ENCODE peak calls at places on chromosomes 16 and 17, in four cellular contexts. One of them, this sample, is unnamed.
A peak's percentile ranks its signal among the peaks of the same experiment; 100 is the strongest.

GRCh38 chr17:66948061-66948750 is 16.3 kb upstream of the CACNG4 start:
- DNase-seq in H1: no peak
- DNase-seq in HepG2: no peak
- DNase-seq in K562: no peak
- DNase-seq in this sample: no peak

GRCh38 chr16:81447383-81448101 is 2.9 kb downstream of the CMIP start:
- DNase-seq in H1: no peak
- DNase-seq in HepG2: peak; percentile 57
- DNase-seq in K562: no peak
- DNase-seq in this sample: no peak

GRCh38 chr16:46712911-46713310 is 23.5 kb downstream of the ORC6 start:
- DNase-seq in H1: no peak
- DNase-seq in HepG2: no peak
- DNase-seq in K562: no peak
- DNase-seq in this sample: no peak

GRCh38 chr17:2688351-2689342 is 22.9 kb downstream of the CLUH start:
- DNase-seq in H1: peak; percentile 51
- DNase-seq in HepG2: peak; percentile 19
- DNase-seq in K562: no peak
- DNase-seq in this sample: no peak

GRCh38 chr16:2422123-2422867 is 7.0 kb upstream of the CCNF start:
- DNase-seq in H1: no peak
- DNase-seq in HepG2: no peak
- DNase-seq in K562: no peak
- DNase-seq in this sample: no peak

GRCh38 chr17:62064791-62065563 is at the start of gene MED13:
- DNase-seq in H1: peak; percentile 65
- DNase-seq in HepG2: peak; percentile 32
- DNase-seq in K562: peak; percentile 63
- DNase-seq in this sample: peak; percentile 50

GRCh38 chr17:80009391-80010282 is 26.0 kb downstream of the TBC1D16 start:
- DNase-seq in H1: no peak
- DNase-seq in HepG2: no peak
- DNase-seq in K562: no peak
- DNase-seq in this sample: no peak

GRCh38 chr17:27984816-27985215 is 57.7 kb upstream of the NLK start:
- DNase-seq in H1: no peak
- DNase-seq in HepG2: no peak
- DNase-seq in K562: peak; percentile 24
- DNase-seq in this sample: no peak

GRCh38 chr17:79388556-79389295 is 222.1 kb downstream of the RBFOX3 start:
- DNase-seq in H1: peak; percentile 82
- DNase-seq in HepG2: peak; percentile 34
- DNase-seq in K562: peak; percentile 54
- DNase-seq in this sample: peak; percentile 93

GRCh38 chr17:40557531-40558299 is 7.6 kb downstream of the CCR7 start:
- DNase-seq in H1: no peak
- DNase-seq in HepG2: no peak
- DNase-seq in K562: no peak
- DNase-seq in this sample: no peak

GRCh38 chr16:66658143-66658859 is 38.2 kb downstream of the CMTM4 start:
- DNase-seq in H1: no peak
- DNase-seq in HepG2: no peak
- DNase-seq in K562: no peak
- DNase-seq in this sample: no peak

GRCh38 chr17:57033296-57033695 is 51.8 kb upstream of the AKAP1 start:
- DNase-seq in H1: no peak
- DNase-seq in HepG2: no peak
- DNase-seq in K562: no peak
- DNase-seq in this sample: no peak

GRCh38 chr17:1160591-1161041 is 19.2 kb downstream of the ABR start:
- DNase-seq in H1: no peak
- DNase-seq in HepG2: no peak
- DNase-seq in K562: no peak
- DNase-seq in this sample: no peak

GRCh38 chr16:22787456-22788189 is 26.3 kb upstream of the HS3ST2 start:
- DNase-seq in H1: no peak
- DNase-seq in HepG2: no peak
- DNase-seq in K562: no peak
- DNase-seq in this sample: no peak

GRCh38 chr17:46071796-46072195 is 72.7 kb downstream of the STH start:
- DNase-seq in H1: no peak
- DNase-seq in HepG2: no peak
- DNase-seq in K562: no peak
- DNase-seq in this sample: no peak

GRCh38 chr17:81940538-81941483 is 3.7 kb upstream of the PYCR1 start:
- DNase-seq in H1: no peak
- DNase-seq in HepG2: no peak
- DNase-seq in K562: no peak
- DNase-seq in this sample: no peak

GRCh38 chr17:19448341-19449268 is 37.6 kb downstream of the RNF112 start:
- DNase-seq in H1: no peak
- DNase-seq in HepG2: peak; percentile 19
- DNase-seq in K562: no peak
- DNase-seq in this sample: no peak

GRCh38 chr16:2090819-2091721 is 43.3 kb downstream of the TSC2 start:
- DNase-seq in H1: peak; percentile 97
- DNase-seq in HepG2: no peak
- DNase-seq in K562: no peak
- DNase-seq in this sample: peak; percentile 66

GRCh38 chr17:56482229-56482628 is 111.3 kb upstream of the NOG start:
- DNase-seq in H1: no peak
- DNase-seq in HepG2: no peak
- DNase-seq in K562: no peak
- DNase-seq in this sample: no peak

GRCh38 chr17:62919388-62919787 is 46.6 kb upstream of the TANC2 start:
- DNase-seq in H1: no peak
- DNase-seq in HepG2: no peak
- DNase-seq in K562: peak; percentile 73
- DNase-seq in this sample: no peak

GRCh38 chr17:185445-186138 is 4.1 kb upstream of the DOC2B start:
- DNase-seq in H1: no peak
- DNase-seq in HepG2: no peak
- DNase-seq in K562: no peak
- DNase-seq in this sample: no peak

GRCh38 chr16:57379579-57379978 is 7.3 kb downstream of the CX3CL1 start:
- DNase-seq in H1: no peak
- DNase-seq in HepG2: no peak
- DNase-seq in K562: no peak
- DNase-seq in this sample: peak; percentile 85

GRCh38 chr16:1470543-1471251 is 4.1 kb downstream of the CLCN7 start:
- DNase-seq in H1: peak; percentile 40
- DNase-seq in HepG2: no peak
- DNase-seq in K562: peak; percentile 68
- DNase-seq in this sample: no peak

GRCh38 chr17:41539071-41539492 is 11.0 kb upstream of the KRT19 start:
- DNase-seq in H1: no peak
- DNase-seq in HepG2: peak; percentile 76
- DNase-seq in K562: no peak
- DNase-seq in this sample: no peak

GRCh38 chr16:22425036-22425801 is 50.8 kb upstream of the CDR2 start:
- DNase-seq in H1: peak; percentile 41
- DNase-seq in HepG2: no peak
- DNase-seq in K562: no peak
- DNase-seq in this sample: no peak

GRCh38 chr16:13171313-13171712 is 269.9 kb downstream of the SHISA9 start:
- DNase-seq in H1: no peak
- DNase-seq in HepG2: no peak
- DNase-seq in K562: no peak
- DNase-seq in this sample: no peak

GRCh38 chr16:15573274-15573895 is 69.6 kb downstream of the MARF1 start:
- DNase-seq in H1: no peak
- DNase-seq in HepG2: no peak
- DNase-seq in K562: peak; percentile 65
- DNase-seq in this sample: no peak

GRCh38 chr16:4664538-4665418 is 28.6 kb upstream of the NUDT16L1 start:
- DNase-seq in H1: no peak
- DNase-seq in HepG2: peak; percentile 75
- DNase-seq in K562: no peak
- DNase-seq in this sample: no peak

GRCh38 chr17:3575506-3575905 is 17.9 kb upstream of the TRPV3 start:
- DNase-seq in H1: no peak
- DNase-seq in HepG2: no peak
- DNase-seq in K562: no peak
- DNase-seq in this sample: peak; percentile 61

GRCh38 chr16:54066451-54067056 is 220.0 kb downstream of the IRX3 start:
- DNase-seq in H1: no peak
- DNase-seq in HepG2: peak; percentile 39
- DNase-seq in K562: no peak
- DNase-seq in this sample: no peak

GRCh38 chr17:9115446-9116265 is 94.3 kb downstream of the NTN1 start:
- DNase-seq in H1: peak; percentile 85
- DNase-seq in HepG2: peak; percentile 4
- DNase-seq in K562: peak; percentile 9
- DNase-seq in this sample: peak; percentile 67

DNA sequence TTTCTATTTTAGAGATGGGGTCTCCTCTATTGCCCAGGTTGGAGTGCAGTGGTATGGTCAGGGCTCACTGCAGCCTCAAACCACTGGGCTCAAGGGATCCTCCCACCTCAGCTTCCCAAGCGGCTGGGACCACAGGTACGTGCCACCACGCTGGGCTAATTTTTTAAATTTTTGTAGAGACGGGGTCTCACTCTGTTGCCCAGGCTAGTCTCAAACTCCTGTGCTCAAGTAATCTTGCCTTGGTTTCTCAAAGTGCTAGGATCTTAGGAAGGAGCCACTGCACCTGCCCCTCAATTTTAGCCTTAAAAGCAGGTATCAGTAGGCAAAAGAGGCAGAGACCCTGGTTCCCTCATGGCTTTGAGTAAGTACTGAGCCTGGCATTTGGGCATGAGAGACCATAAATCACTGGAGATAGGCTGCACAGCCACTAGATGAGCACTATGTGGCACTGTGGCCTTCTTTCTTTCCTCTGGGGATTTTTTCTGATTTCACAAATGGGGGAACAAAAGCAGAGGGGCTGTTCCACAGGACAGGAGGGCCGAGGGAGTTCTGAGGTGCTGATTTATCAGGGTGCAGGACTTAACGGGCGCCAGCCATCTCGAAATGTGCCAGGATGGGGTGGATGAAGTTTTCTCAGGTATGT is 82.2 kb downstream of the PLXDC1 start:
- DNase-seq in H1: no peak
- DNase-seq in HepG2: peak; percentile 46
- DNase-seq in K562: peak; percentile 25
- DNase-seq in this sample: peak; percentile 93
- TF ChIP-seq PHF8 in H1: no peak
- TF ChIP-seq PHF8 in HepG2: no peak
- TF ChIP-seq PHF8 in K562: no peak
- TF ChIP-seq PHF8 in this sample: no peak

GRCh38 chr16:8946544-8946943 is 17.2 kb downstream of the USP7 start:
- DNase-seq in H1: no peak
- DNase-seq in HepG2: no peak
- DNase-seq in K562: no peak
- DNase-seq in this sample: no peak

GRCh38 chr16:8943001-8943763 is 20.5 kb downstream of the USP7 start:
- DNase-seq in H1: no peak
- DNase-seq in HepG2: no peak
- DNase-seq in K562: no peak
- DNase-seq in this sample: no peak

GRCh38 chr16:8945626-8946296 is 17.9 kb downstream of the USP7 start:
- DNase-seq in H1: no peak
- DNase-seq in HepG2: no peak
- DNase-seq in K562: no peak
- DNase-seq in this sample: no peak

GRCh38 chr16:8941718-8942344 is 21.9 kb downstream of the USP7 start:
- DNase-seq in H1: no peak
- DNase-seq in HepG2: no peak
- DNase-seq in K562: no peak
- DNase-seq in this sample: no peak

GRCh38 chr16:8944113-8944765 is 19.5 kb downstream of the USP7 start:
- DNase-seq in H1: no peak
- DNase-seq in HepG2: no peak
- DNase-seq in K562: no peak
- DNase-seq in this sample: no peak
- TF ChIP-seq PHF8 in H1: no peak
- TF ChIP-seq PHF8 in HepG2: no peak
- TF ChIP-seq PHF8 in K562: no peak
- TF ChIP-seq PHF8 in this sample: no peak

GRCh38 chr16:12150600-12150999 is 174.1 kb downstream of the SNX29 start:
- DNase-seq in H1: no peak
- DNase-seq in HepG2: no peak
- DNase-seq in K562: no peak
- DNase-seq in this sample: no peak

GRCh38 chr16:12157510-12158093 is 181.1 kb downstream of the SNX29 start:
- DNase-seq in H1: no peak
- DNase-seq in HepG2: peak; percentile 23
- DNase-seq in K562: no peak
- DNase-seq in this sample: no peak

GRCh38 chr16:12155235-12155634 is 178.7 kb downstream of the SNX29 start:
- DNase-seq in H1: no peak
- DNase-seq in HepG2: no peak
- DNase-seq in K562: no peak
- DNase-seq in this sample: no peak

GRCh38 chr16:12149971-12150370 is 173.4 kb downstream of the SNX29 start:
- DNase-seq in H1: no peak
- DNase-seq in HepG2: no peak
- DNase-seq in K562: no peak
- DNase-seq in this sample: no peak

GRCh38 chr16:12153662-12154061 is 177.1 kb downstream of the SNX29 start:
- DNase-seq in H1: no peak
- DNase-seq in HepG2: no peak
- DNase-seq in K562: no peak
- DNase-seq in this sample: no peak
- TF ChIP-seq PHF8 in H1: no peak
- TF ChIP-seq PHF8 in HepG2: no peak
- TF ChIP-seq PHF8 in K562: no peak
- TF ChIP-seq PHF8 in this sample: no peak

GRCh38 chr17:11002417-11002816 is 164.5 kb upstream of the PIRT start:
- DNase-seq in H1: no peak
- DNase-seq in HepG2: no peak
- DNase-seq in K562: no peak
- DNase-seq in this sample: no peak

GRCh38 chr17:11005940-11006339 is 168.1 kb upstream of the PIRT start:
- DNase-seq in H1: no peak
- DNase-seq in HepG2: no peak
- DNase-seq in K562: no peak
- DNase-seq in this sample: no peak

GRCh38 chr17:11006530-11006929 is 168.6 kb upstream of the PIRT start:
- DNase-seq in H1: no peak
- DNase-seq in HepG2: no peak
- DNase-seq in K562: no peak
- DNase-seq in this sample: no peak
- TF ChIP-seq PHF8 in H1: no peak
- TF ChIP-seq PHF8 in HepG2: no peak
- TF ChIP-seq PHF8 in K562: no peak
- TF ChIP-seq PHF8 in this sample: no peak